ENCODE peak calls at places on chromosomes 16 and 17, in four cellular contexts. C, W, I and R are unnamed samples.

GRCh38 chr17:6641374-6641818 is 536 bp downstream of the TXNDC17 start:
- DNase-seq in W (peak; percentile 21), C (no peak), I (no peak), R (no peak)

GRCh38 chr17:2892305-2892971 is 96.2 kb downstream of the RAP1GAP2 start:
- DNase-seq in I (peak; percentile 54), W (no peak), C (peak; percentile 81), R (peak; percentile 49)

GRCh38 chr16:54282923-54283734 is 3.5 kb downstream of the IRX3 start:
- DNase-seq in I (peak; percentile 74), W (no peak), C (no peak), R (peak; percentile 31)

GRCh38 chr17:31371511-31372097 is 19.9 kb upstream of the RAB11FIP4 start:
- DNase-seq in I (no peak), C (no peak), W (no peak), R (no peak)

GRCh38 chr17:18179804-18180203 is 3.8 kb upstream of the ALKBH5 start:
- DNase-seq in W (no peak), I (no peak), C (no peak), R (no peak)

GRCh38 chr16:70656712-70657263 is 10.4 kb downstream of the IL34 start:
- DNase-seq in W (no peak), I (peak; percentile 73), C (no peak), R (no peak)

GRCh38 chr17:82655038-82655479 is 6.8 kb upstream of the WDR45B start:
- DNase-seq in I (no peak), W (no peak), C (no peak), R (no peak)

GRCh38 chr16:23974223-23974622 is 138.4 kb downstream of the PRKCB start:
- DNase-seq in I (peak; percentile 93), C (no peak), W (no peak), R (peak; percentile 54)

GRCh38 chr17:61504697-61505096 is 52.5 kb downstream of the TBX4 start:
- DNase-seq in I (no peak), W (no peak), C (no peak), R (no peak)

GRCh38 chr16:81536648-81537047 is 92.0 kb downstream of the CMIP start:
- DNase-seq in I (no peak), C (no peak), W (no peak), R (no peak)

GRCh38 chr16:30030011-30030685 is 923 bp downstream of the TLCD3B start:
- DNase-seq in C (no peak), I (no peak), W (no peak), R (no peak)

GRCh38 chr17:61689610-61690180 is 98.7 kb upstream of the NACA2 start:
- DNase-seq in C (no peak), I (no peak), W (no peak), R (no peak)

GRCh38 chr16:30357085-30357714 is 2.1 kb upstream of the CD2BP2 start:
- DNase-seq in W (no peak), C (no peak), I (no peak), R (no peak)